ENCODE peak calls at places on chromosomes 12 and 14, in four cellular contexts. I, V, Z and G are unnamed samples.

GRCh38 chr12:92827836-92828431 is 101.2 kb downstream of the EEA1 start:
- DNase-seq in I (no peak), V (peak), Z (peak), G (peak)

GRCh38 chr12:25775968-25776367 is 182.5 kb upstream of the RASSF8 start:
- DNase-seq in I (no peak), V (no peak), Z (no peak), G (no peak)

GRCh38 chr12:82326905-82327503 is 31.2 kb downstream of the CCDC59 start:
- DNase-seq in I (no peak), V (no peak), Z (peak), G (peak)

GRCh38 chr14:101062065-101062450 is 158.5 kb upstream of the RTL1 start:
- DNase-seq in I (no peak), V (no peak), Z (no peak), G (no peak)

GRCh38 chr12:14454098-14454907 is 88.8 kb downstream of the ATF7IP start:
- DNase-seq in I (no peak), V (peak), Z (peak), G (peak)

GRCh38 chr12:119229837-119230236 is 51.1 kb downstream of the HSPB8 start:
- DNase-seq in I (no peak), V (no peak), Z (peak), G (peak)

GRCh38 chr14:23054000-23054811 is 3.1 kb downstream of the CDH24 start:
- DNase-seq in I (no peak), V (no peak), Z (peak), G (no peak)

GRCh38 chr12:109497675-109498074 is 20.2 kb downstream of the UBE3B start:
- DNase-seq in I (no peak), V (no peak), Z (no peak), G (no peak)

GRCh38 chr14:99199854-99200653 is 71.9 kb downstream of the BCL11B start:
- DNase-seq in I (no peak), V (no peak), Z (no peak), G (no peak)

GRCh38 chr12:100141998-100142850 is 450 bp downstream of the BLTP3B start:
- DNase-seq in I (peak), V (no peak), Z (peak), G (peak)

GRCh38 chr14:33945329-33945728 is 5.5 kb downstream of the EGLN3 start:
- DNase-seq in I (no peak), V (no peak), Z (no peak), G (no peak)

GRCh38 chr14:33941727-33942126 is 9.1 kb downstream of the EGLN3 start:
- DNase-seq in I (no peak), V (no peak), Z (no peak), G (no peak)

GRCh38 chr14:33943484-33943883 is 7.4 kb downstream of the EGLN3 start:
- DNase-seq in I (no peak), V (no peak), Z (no peak), G (no peak)

GRCh38 chr14:33940561-33941011 is 10.3 kb downstream of the EGLN3 start:
- DNase-seq in I (no peak), V (no peak), Z (no peak), G (no peak)

GRCh38 chr14:33943081-33943480 is 7.8 kb downstream of the EGLN3 start:
- DNase-seq in I (no peak), V (no peak), Z (no peak), G (no peak)
- TF ChIP-seq SRF in I (no peak), V (no peak), Z (no peak), G (no peak)

GRCh38 chr14:81849714-81850113 is 316.1 kb upstream of the SEL1L start:
- DNase-seq in I (no peak), V (no peak), Z (no peak), G (no peak)
- TF ChIP-seq USF2 in I (no peak), V (no peak), Z (no peak), G (no peak)

DNA sequence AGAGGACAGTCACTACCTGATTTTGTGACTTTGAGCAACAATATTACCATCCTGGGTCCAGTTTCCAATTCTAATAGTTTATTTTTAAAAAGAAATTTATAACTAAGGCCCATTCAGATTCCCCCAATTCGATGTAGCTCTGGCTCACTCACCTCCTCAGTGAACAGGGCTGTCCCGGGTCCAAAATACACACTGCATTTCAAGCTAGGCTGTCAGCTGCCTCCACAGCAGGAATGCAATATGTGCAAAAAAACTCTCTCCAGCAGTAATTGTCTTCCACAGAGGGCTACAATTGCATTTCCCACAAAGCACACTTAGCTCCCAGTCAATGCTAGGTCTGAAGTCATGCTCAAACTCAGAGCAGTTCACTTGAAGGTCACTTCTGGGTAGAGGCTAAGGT is 39.3 kb upstream of the ZNF641 start:
- DNase-seq in I (no peak), V (no peak), Z (no peak), G (no peak)
- TF ChIP-seq SRF in I (no peak), V (no peak), Z (no peak), G (no peak)

GRCh38 chr14:69226736-69227135 is 33.2 kb upstream of the GALNT16 start:
- DNase-seq in I (no peak), V (no peak), Z (no peak), G (no peak)
- TF ChIP-seq USF2 in I (no peak), V (no peak), Z (no peak), G (no peak)

GRCh38 chr14:74855021-74855420 is 20.9 kb downstream of the PROX2 start:
- DNase-seq in I (no peak), V (no peak), Z (no peak), G (no peak)
- TF ChIP-seq SRF in I (no peak), V (no peak), Z (no peak), G (no peak)

DNA sequence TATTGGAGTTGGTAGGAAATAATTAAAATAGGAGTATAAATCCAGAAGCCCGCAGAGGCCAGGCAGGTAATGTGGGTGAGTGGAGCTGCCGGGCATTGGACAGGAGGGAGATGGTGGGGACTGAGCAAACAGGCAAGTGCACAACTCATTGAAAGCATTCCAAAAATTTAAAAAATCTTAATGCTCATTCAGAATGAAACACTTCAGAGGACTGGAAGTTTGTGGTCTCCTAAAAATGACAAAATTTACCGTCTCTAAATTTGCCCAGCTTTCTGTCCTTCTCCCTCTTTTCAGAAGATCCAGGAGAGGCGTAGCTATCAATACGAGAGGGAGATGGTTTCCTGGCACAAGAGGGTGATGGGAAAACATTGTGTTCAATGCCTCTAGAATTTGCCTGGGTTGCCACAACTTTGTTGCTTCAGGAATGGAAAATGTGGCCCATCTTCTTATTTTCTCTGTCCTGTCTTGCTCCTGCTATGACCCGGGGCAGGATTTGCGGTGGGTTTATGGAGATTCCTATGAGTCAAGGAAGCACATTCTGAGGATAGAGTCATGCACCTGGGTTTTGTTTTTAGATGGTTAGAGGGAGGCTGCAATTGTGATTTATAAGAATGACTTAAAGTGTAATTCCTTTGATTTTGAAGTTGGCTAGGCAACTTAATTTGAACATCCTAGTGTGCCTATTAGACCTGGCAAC is 72.2 kb downstream of the BORCS5 start:
- DNase-seq in I (no peak), V (no peak), Z (no peak), G (no peak)
- TF ChIP-seq USF2 in I (no peak), V (no peak), Z (no peak), G (no peak)

GRCh38 chr12:4506870-4507269 is 31.8 kb upstream of the RAD51AP1 start:
- DNase-seq in I (no peak), V (peak), Z (no peak), G (no peak)
- TF ChIP-seq SRF in I (no peak), V (no peak), Z (no peak), G (no peak)